ENCODE peak calls at places on chromosome 19, in nine cellular contexts. X is GM13976; G is frontal cortex; F is Right ventricle myocardium superior; M is mesothelial cell of epicardium; T is CD4-positive, alpha-beta T cell; H is AG10803; I is T-cell; Z is Peyer's patch. D is an unnamed sample.

GRCh38 chr19:27762933-27763332 is 1450.0 kb downstream of the UQCRFS1 start:
- DNase-seq in M (no peak), T (no peak), H (no peak), F (no peak), Z (no peak), X (no peak), I (no peak), G (no peak), D (no peak)

GRCh38 chr19:6216236-6216995 is 63.4 kb downstream of the MLLT1 start:
- DNase-seq in M (no peak), F (peak; percentile 22), Z (peak; percentile 41), T (no peak), I (no peak), X (no peak), G (no peak), H (no peak), D (no peak)

GRCh38 chr19:34253711-34254551 is 423 bp upstream of the GARRE1 start:
- DNase-seq in Z (peak; percentile 93), G (peak; percentile 90), F (peak; percentile 91), H (peak; percentile 45), X (peak; percentile 93), M (peak; percentile 93), T (no peak), I (no peak), D (peak; percentile 47)

GRCh38 chr19:11264452-11265176 is 2.3 kb upstream of the DOCK6 start:
- DNase-seq in M (no peak), G (no peak), Z (peak; percentile 84), F (peak; percentile 68), T (no peak), I (no peak), X (peak; percentile 61), H (no peak), D (no peak)

GRCh38 chr19:1073063-1073955 is 6.3 kb downstream of the ARHGAP45 start:
- DNase-seq in H (no peak), X (no peak), G (no peak), Z (peak; percentile 50), T (no peak), F (no peak), I (no peak), M (no peak), D (no peak)

GRCh38 chr19:48029431-48029830 is 14.4 kb downstream of the CABP5 start:
- DNase-seq in I (no peak), T (no peak), M (no peak), F (no peak), G (no peak), H (no peak), X (no peak), Z (no peak), D (no peak)

GRCh38 chr19:46818812-46819211 is 30.4 kb upstream of the SLC1A5 start:
- DNase-seq in X (no peak), T (no peak), H (peak; percentile 26), F (no peak), I (no peak), Z (no peak), G (no peak), M (no peak), D (peak; percentile 33)

GRCh38 chr19:32339988-32340874 is 5.2 kb upstream of the ZNF507 start:
- DNase-seq in Z (peak; percentile 75), X (peak; percentile 66), F (peak; percentile 85), G (peak; percentile 61), T (peak; percentile 37), I (peak; percentile 16), M (no peak), H (peak; percentile 41), D (peak; percentile 27)

GRCh38 chr19:55209430-55210119 is at the start of gene PTPRH:
- DNase-seq in F (no peak), T (no peak), G (no peak), H (no peak), I (no peak), M (no peak), Z (peak; percentile 86), X (no peak), D (no peak)

GRCh38 chr19:6811906-6812305 is 39.4 kb downstream of the VAV1 start:
- DNase-seq in G (no peak), X (no peak), T (no peak), M (no peak), H (peak; percentile 55), F (no peak), I (no peak), Z (no peak), D (peak; percentile 39)

GRCh38 chr19:44723299-44723951 is 24.5 kb downstream of the CEACAM16 start:
- DNase-seq in X (peak; percentile 69), H (no peak), I (no peak), M (no peak), T (no peak), F (no peak), Z (no peak), G (no peak), D (no peak)

GRCh38 chr19:6524326-6524725 is 6.5 kb upstream of the TNFSF9 start:
- DNase-seq in M (no peak), H (no peak), F (no peak), X (no peak), T (no peak), I (no peak), Z (no peak), G (no peak), D (no peak)